ENCODE peak calls at places on chromosome X, in five cellular contexts. A, Z, G, I and V are unnamed samples.

GRCh38 chrX:87664381-87664780 is 146.8 kb downstream of the KLHL4 start:
- DNase-seq in A (no peak), Z (peak; percentile 39), G (no peak), I (peak; percentile 63), V (no peak)

GRCh38 chrX:39705299-39705698 is 392.5 kb downstream of the BCOR start:
- DNase-seq in A (peak; percentile 29), Z (peak; percentile 90), G (peak; percentile 50), I (peak; percentile 91), V (no peak)

GRCh38 chrX:1493317-1493856 is 40.7 kb upstream of the ASMTL start:
- DNase-seq in A (no peak), Z (no peak), G (no peak), I (no peak), V (no peak)

GRCh38 chrX:152907084-152907651 is 9.3 kb downstream of the ZNF185 start:
- DNase-seq in A (no peak), Z (peak; percentile 79), G (no peak), I (no peak), V (no peak)

GRCh38 chrX:150849486-150849885 is 49.0 kb downstream of the CD99L2 start:
- DNase-seq in A (no peak), Z (no peak), G (no peak), I (no peak), V (no peak)

GRCh38 chrX:69137371-69137881 is 27.8 kb downstream of the PJA1 start:
- DNase-seq in A (no peak), Z (peak; percentile 63), G (no peak), I (peak; percentile 64), V (no peak)

GRCh38 chrX:138858438-138858837 is 146.9 kb upstream of the FGF13 start:
- DNase-seq in A (no peak), Z (peak; percentile 64), G (no peak), I (peak; percentile 83), V (no peak)

GRCh38 chrX:111133389-111133788 is 37.4 kb downstream of the PAK3 start:
- DNase-seq in A (no peak), Z (no peak), G (no peak), I (no peak), V (no peak)

GRCh38 chrX:118593407-118593806 is 97.8 kb downstream of the DOCK11 start:
- DNase-seq in A (no peak), Z (no peak), G (no peak), I (no peak), V (no peak)

GRCh38 chrX:53263597-53264094 is 17.7 kb downstream of the IQSEC2 start:
- DNase-seq in A (peak; percentile 59), Z (peak; percentile 52), G (no peak), I (peak; percentile 27), V (no peak)

GRCh38 chrX:23844502-23845138 is 61.6 kb downstream of the SAT1 start:
- DNase-seq in A (no peak), Z (no peak), G (peak; percentile 60), I (peak; percentile 38), V (no peak)

GRCh38 chrX:19881559-19881958 is 5.8 kb downstream of the SH3KBP1 start:
- DNase-seq in A (no peak), Z (no peak), G (no peak), I (no peak), V (no peak)

GRCh38 chrX:64571011-64571410 is 175.8 kb upstream of the MTMR8 start:
- DNase-seq in A (no peak), Z (no peak), G (no peak), I (no peak), V (no peak)

GRCh38 chrX:64570204-64570603 is 175.0 kb upstream of the MTMR8 start:
- DNase-seq in A (no peak), Z (no peak), G (no peak), I (no peak), V (no peak)
- TF ChIP-seq CTCF in A (no peak), Z (no peak), G (no peak), I (peak; percentile 5), V (peak; percentile 19)

DNA sequence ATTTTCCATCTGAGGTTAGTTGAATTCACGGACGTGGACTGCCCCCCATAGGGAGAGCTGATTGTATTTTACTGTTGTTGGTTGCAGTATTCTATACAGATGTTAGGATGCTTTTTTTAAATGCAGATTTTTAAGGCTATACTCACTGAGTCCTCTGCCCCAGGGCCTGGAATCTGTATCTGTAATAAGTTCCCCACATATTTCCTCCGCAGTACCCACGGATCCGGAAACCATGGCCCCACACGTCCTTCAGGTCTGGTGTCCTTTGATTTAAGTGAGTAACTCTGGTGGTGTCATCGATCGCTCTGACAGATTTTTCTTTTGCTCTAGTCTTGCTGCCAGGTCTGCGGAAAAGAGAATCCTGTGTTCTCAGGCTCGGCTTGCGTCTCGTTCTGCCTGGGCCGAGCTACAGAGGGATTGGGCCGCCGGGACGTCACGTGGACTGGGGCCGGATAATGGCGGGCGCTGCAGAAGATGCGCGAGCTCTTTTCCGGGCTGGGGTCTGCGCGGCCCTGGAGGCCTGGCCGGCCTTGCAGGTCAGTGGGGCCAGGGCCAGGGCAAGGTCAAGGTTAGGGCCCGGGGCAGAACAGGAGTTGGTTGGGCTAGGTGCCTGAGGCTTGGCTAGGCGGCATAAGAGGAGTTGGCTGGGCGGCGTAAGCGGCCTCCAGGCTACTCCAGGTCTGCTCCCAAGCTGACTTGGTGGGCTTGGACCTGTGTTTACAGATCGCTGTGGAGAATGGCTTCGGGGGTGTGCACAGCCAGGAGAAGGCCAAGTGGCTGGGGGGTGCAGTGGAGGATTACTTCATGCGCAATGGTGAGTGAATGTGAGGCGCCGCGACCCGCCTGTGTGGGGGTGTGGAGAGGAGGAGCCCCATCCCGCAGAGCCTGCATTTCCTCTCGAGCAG is at the start of gene TSR2:
- DNase-seq in A (peak; percentile 72), Z (peak; percentile 86), G (peak; percentile 81), I (peak; percentile 84), V (peak; percentile 82)
- TF ChIP-seq CTCF in A (peak; percentile 27), Z (peak; percentile 15), G (no peak), I (peak; percentile 25), V (no peak)

DNA sequence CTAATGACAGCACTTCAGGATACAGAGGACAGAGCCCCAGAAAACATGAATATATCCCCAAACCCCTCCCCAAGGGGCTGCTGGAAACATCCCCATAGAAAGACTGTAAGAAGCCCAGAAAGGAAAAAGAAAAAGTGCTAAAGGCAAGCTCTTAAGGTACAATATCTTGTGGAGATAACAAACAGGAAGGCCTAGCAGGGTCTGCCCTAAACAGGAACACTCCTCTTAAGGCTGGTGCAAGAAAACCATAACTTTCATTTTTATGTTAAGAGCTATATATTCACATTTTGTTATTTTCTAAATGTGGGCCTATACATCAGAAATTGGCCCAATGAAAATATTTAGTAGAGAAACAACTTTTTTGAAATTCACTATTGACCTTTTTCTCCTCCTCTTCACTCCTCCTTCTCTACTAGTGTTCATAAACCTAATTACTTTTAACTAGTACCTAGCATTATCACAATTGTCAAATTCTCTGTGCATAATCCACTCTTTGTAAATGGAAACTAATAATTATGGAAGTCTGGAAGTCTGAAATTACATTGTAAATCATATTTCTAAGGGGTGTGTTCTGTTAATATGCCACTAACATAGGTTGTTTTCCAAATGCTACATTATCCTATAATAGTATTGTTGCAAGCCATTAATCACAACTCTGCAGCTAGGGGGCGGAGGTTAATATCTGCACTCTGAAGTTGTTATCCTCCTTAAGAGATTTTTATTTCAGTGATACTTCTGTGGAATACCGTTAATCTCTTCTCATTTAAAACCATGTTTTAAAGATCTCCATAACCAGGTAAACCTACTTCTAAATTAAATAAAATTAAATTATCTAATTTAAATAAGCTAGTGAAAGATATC is 59.8 kb downstream of the CASK start:
- DNase-seq in A (no peak), Z (no peak), G (no peak), I (no peak), V (no peak)
- TF ChIP-seq CTCF in A (no peak), Z (no peak), G (no peak), I (no peak), V (no peak)

GRCh38 chrX:76420237-76420636 is 7.3 kb upstream of the MAGEE1 start:
- DNase-seq in A (no peak), Z (no peak), G (no peak), I (no peak), V (no peak)
- TF ChIP-seq CTCF in A (no peak), Z (peak; percentile 20), G (no peak), I (peak; percentile 27), V (no peak)

GRCh38 chrX:114712466-114712865 is 128.6 kb downstream of the HTR2C start:
- DNase-seq in A (no peak), Z (no peak), G (no peak), I (no peak), V (no peak)

DNA sequence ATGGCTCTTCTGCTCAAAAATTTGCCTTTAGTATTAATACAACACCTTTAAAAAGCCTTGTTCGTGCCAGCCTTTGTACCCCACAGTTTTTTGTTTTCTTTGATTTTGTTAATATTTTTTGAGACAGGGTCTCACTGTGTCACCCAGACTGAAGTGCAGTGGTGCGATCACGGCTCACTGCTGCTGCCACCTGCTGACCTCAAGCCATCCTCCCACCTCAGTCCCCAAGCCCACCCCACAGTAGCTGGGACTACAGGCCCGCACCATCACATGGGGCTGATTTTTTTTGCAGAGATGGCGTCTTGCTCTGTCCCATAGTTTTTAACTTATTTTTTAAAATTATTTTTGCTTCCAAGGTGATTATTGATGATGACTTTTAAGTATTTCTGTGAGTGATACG is 134.0 kb downstream of the HTR2C start:
- DNase-seq in A (no peak), Z (no peak), G (no peak), I (no peak), V (no peak)
- TF ChIP-seq CTCF in A (no peak), Z (peak; percentile 22), G (peak; percentile 33), I (no peak), V (no peak)

GRCh38 chrX:74343970-74344622 is 40.1 kb downstream of the ZCCHC13 start:
- DNase-seq in A (peak; percentile 77), Z (peak; percentile 96), G (peak; percentile 73), I (peak; percentile 97), V (no peak)
- TF ChIP-seq CTCF in A (peak; percentile 46), Z (peak; percentile 50), G (peak; percentile 51), I (peak; percentile 50), V (peak; percentile 58)